ENCODE peak calls at places on chromosomes 5 and 9, in four cellular contexts. V is Panc1, Y is H1, J is HCT116. O is an unnamed sample.

GRCh38 chr5:172235827-172236749 is 42.1 kb downstream of the EFCAB9 start:
- DNase-seq in J (no peak), Y (no peak), V (no peak), O (peak)

GRCh38 chr9:79123419-79123818 is 448.3 kb upstream of the TLE4 start:
- DNase-seq in V (no peak), J (no peak), Y (no peak), O (no peak)

GRCh38 chr5:154221371-154221896 is 30.9 kb downstream of the GALNT10 start:
- DNase-seq in J (peak), V (peak), Y (peak), O (no peak)

GRCh38 chr9:82797539-82797938 is 265.4 kb downstream of the RASEF start:
- DNase-seq in Y (no peak), J (no peak), V (no peak), O (no peak)

GRCh38 chr5:127186657-127187056 is 103.9 kb upstream of the MEGF10 start:
- DNase-seq in J (no peak), V (no peak), Y (no peak), O (no peak)

GRCh38 chr5:33441241-33441844 is 578 bp downstream of the TARS1 start:
- DNase-seq in Y (no peak), V (no peak), J (peak), O (peak)

GRCh38 chr5:150006318-150006717 is 5.8 kb downstream of the HMGXB3 start:
- DNase-seq in J (no peak), Y (no peak), V (no peak), O (no peak)

GRCh38 chr9:15182003-15182695 is 124.9 kb downstream of the TTC39B start:
- DNase-seq in Y (no peak), V (no peak), J (no peak), O (peak)

GRCh38 chr5:174935854-174936474 is 211.6 kb downstream of the MSX2 start:
- DNase-seq in J (peak), Y (peak), V (peak), O (peak)

GRCh38 chr5:159878988-159879471 is 37.3 kb upstream of the ADRA1B start:
- DNase-seq in Y (peak), V (no peak), J (no peak), O (peak)

GRCh38 chr5:167513383-167513782 is 778.1 kb upstream of the WWC1 start:
- DNase-seq in V (no peak), J (no peak), Y (no peak), O (peak)

GRCh38 chr5:172636279-172637050 is 4.6 kb upstream of the NEURL1B start:
- DNase-seq in Y (no peak), V (no peak), J (no peak), O (no peak)

GRCh38 chr9:121690316-121690715 is 38.9 kb downstream of the DAB2IP start:
- DNase-seq in Y (no peak), V (no peak), J (no peak), O (no peak)

GRCh38 chr5:121378559-121379359 is 472.9 kb upstream of the FTMT start:
- DNase-seq in J (no peak), Y (no peak), V (no peak), O (no peak)

GRCh38 chr9:88691811-88692210 is 156.8 kb downstream of the NXNL2 start:
- DNase-seq in J (no peak), Y (no peak), V (no peak), O (no peak)

GRCh38 chr9:79220246-79220645 is 351.5 kb upstream of the TLE4 start:
- DNase-seq in Y (no peak), J (no peak), V (no peak), O (no peak)

GRCh38 chr5:44183753-44184152 is 205.5 kb downstream of the FGF10 start:
- DNase-seq in V (no peak), Y (no peak), J (no peak), O (no peak)

GRCh38 chr5:133051117-133051546 is 681 bp upstream of the HSPA4 start:
- DNase-seq in V (no peak), Y (no peak), J (no peak), O (no peak)

GRCh38 chr9:4501147-4501507 is 10.9 kb downstream of the SLC1A1 start:
- DNase-seq in V (no peak), Y (no peak), J (no peak), O (no peak)

GRCh38 chr5:96344678-96345612 is 88.1 kb downstream of the PCSK1 start:
- DNase-seq in J (peak), Y (no peak), V (peak), O (peak)

GRCh38 chr9:98101868-98102273 is 17.2 kb downstream of the TRIM14 start:
- DNase-seq in V (no peak), Y (no peak), J (no peak), O (no peak)

GRCh38 chr5:759111-759741 is 25.3 kb downstream of the ZDHHC11B start:
- DNase-seq in J (no peak), V (no peak), Y (no peak), O (peak)

GRCh38 chr9:93964685-93965084 is 9.5 kb upstream of the BARX1 start:
- DNase-seq in J (no peak), Y (no peak), V (no peak), O (no peak)
- TF ChIP-seq SIN3A in J (no peak), Y (no peak), V (no peak), O (no peak)

GRCh38 chr9:96202971-96203780 is 98.8 kb downstream of the HSD17B3 start:
- DNase-seq in V (no peak), Y (no peak), J (no peak), O (peak)

GRCh38 chr9:96201140-96201539 is 100.8 kb downstream of the HSD17B3 start:
- DNase-seq in J (no peak), V (no peak), Y (no peak), O (no peak)

GRCh38 chr9:96206156-96206751 is 95.7 kb downstream of the HSD17B3 start:
- DNase-seq in V (no peak), Y (no peak), J (no peak), O (no peak)

GRCh38 chr9:96204853-96205252 is 97.1 kb downstream of the HSD17B3 start:
- DNase-seq in V (no peak), J (no peak), Y (no peak), O (no peak)

GRCh38 chr9:96203867-96204412 is 98.0 kb downstream of the HSD17B3 start:
- DNase-seq in J (no peak), V (no peak), Y (no peak), O (peak)
- TF ChIP-seq SIN3A in J (no peak), V (no peak), Y (no peak), O (no peak)

GRCh38 chr5:87769137-87769536 is 356.4 kb upstream of the CCNH start:
- DNase-seq in V (no peak), Y (no peak), J (no peak), O (no peak)
- TF ChIP-seq SIN3A in V (no peak), Y (no peak), J (no peak), O (no peak)

DNA sequence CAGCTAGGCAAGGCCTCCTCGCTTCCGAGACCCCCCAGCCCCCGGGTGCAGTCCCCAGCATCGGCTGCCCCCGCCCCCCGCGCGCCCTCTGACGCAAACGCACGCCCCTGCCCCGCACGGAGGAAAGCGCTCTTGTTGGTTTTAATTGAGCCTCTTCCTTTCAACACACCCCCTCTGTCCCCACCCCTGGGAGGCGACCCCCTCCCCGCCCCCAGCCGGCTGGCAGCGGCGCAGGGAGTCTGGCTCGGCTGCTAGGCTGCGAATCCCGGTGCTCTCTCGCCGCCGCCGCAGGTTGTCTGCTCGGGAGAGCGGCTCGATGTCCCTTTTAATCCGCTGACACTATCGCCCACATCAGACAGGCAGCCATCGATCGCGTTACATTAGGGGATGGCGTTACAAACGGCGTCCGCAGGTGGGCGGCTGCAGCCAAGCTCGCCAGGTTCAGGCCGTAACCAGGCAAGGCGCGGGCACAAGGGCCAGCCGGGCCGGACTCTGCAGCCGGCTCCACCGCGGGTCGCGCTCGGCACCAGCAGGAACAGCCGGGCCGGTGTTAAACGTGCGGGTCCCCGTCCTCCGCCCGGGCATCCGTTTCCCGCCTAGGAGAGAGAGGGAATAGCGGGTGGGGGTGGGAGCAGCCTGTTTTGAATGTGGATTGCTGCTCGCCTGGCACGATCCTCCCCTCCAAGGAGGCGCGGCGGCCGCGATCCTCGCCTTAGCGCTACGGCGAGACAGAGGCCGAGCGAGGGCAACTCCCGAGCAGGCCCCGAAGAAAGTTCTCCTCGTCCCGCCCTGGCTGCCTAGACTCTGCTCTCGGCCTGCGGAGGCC is 1.2 kb downstream of the NR2F1-AS1 start:
- DNase-seq in Y (peak), V (no peak), J (no peak), O (peak)
- TF ChIP-seq SIN3A in Y (no peak), V (no peak), J (no peak), O (peak)

GRCh38 chr5:136210259-136210658 is 17.3 kb upstream of the SMIM32 start:
- DNase-seq in V (no peak), J (no peak), Y (no peak), O (no peak)
- TF ChIP-seq SIN3A in V (no peak), J (no peak), Y (no peak), O (no peak)

GRCh38 chr5:37932450-37932849 is 92.6 kb upstream of the GDNF start:
- DNase-seq in V (no peak), Y (no peak), J (no peak), O (no peak)
- TF ChIP-seq SIN3A in V (no peak), Y (no peak), J (no peak), O (no peak)

GRCh38 chr5:98474211-98474610 is 299.3 kb upstream of the RGMB start:
- DNase-seq in Y (no peak), V (no peak), J (no peak), O (no peak)

GRCh38 chr5:98470747-98471146 is 302.7 kb upstream of the RGMB start:
- DNase-seq in V (no peak), Y (no peak), J (no peak), O (no peak)

GRCh38 chr5:98471458-98471857 is 302.0 kb upstream of the RGMB start:
- DNase-seq in V (no peak), J (no peak), Y (no peak), O (no peak)

GRCh38 chr5:98474802-98475201 is 298.7 kb upstream of the RGMB start:
- DNase-seq in J (no peak), V (no peak), Y (no peak), O (no peak)
- TF ChIP-seq SIN3A in J (no peak), V (no peak), Y (no peak), O (no peak)

DNA sequence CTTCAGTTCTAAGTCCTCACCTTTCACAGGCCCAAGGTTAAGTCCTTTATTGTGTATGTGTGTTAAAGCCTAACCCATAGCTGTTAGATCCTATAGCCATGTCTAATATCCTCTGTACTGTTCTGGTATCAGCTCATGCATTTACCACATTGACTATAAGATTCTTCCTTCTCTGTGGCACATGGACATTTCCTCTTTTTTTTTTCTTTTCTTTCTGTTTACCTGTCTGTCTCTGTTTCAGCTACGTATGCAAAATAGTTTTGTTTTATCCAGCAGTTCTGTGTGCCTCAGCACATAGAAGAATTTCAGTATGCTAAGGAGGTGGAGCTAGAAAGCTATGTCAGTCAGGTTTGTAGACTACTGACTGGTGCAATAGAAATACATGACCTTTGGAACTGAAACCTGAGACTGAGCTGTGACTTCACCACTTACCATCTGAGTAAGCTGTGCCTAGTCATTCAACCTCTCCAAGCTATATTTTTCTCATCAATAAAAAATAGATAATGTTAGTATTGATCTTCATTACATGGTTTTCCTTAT is 155.6 kb upstream of the VLDLR start:
- DNase-seq in Y (no peak), J (peak), V (no peak), O (no peak)
- TF ChIP-seq SIN3A in Y (no peak), J (no peak), V (no peak), O (no peak)

DNA sequence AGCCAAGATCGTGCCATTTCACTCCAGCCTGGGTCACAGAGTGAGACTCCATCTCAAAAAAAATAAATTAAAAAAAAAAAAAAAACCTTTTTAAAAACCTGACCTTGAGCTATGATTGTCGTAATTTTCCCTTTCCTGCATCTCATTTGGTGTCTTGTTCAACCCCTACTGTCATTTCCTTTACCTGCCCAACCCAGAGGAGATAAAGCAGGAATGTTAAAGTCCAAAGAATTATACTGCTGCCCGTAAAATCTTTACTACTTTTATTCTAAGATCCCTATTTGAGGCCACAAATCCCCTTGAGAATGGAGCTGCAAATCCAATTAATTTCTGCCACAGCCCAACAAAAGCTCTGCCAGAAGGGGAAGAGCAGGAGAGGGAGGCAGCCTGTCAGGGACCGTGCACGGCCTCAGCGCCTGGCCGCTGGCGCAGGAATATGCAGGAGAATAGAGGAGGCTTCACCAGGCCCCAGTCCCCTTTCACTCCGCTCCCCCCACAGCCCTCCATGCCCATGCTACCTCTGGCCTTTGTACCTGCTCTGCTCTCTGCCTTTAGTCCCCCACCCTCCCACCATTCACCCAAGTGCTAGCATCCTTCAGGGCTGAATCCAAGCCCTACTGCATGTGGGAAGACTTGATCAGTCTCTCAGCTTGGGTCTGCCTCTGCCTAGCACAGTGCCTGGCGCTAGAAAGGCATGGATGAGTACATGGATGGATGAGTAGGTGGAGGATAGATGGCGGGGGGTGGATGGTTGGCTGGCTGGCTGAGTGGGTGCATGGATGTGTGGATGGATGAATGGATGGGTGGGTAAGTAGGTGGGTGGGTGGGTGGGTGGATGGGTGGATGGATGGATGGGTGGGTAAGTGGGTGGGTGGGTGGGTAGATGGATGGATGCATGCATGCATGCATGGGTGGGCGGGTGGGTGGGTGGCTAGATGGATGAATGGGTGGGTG is 99.8 kb upstream of the SARDH start:
- DNase-seq in Y (no peak), J (no peak), V (no peak), O (no peak)
- TF ChIP-seq SIN3A in Y (no peak), J (no peak), V (no peak), O (no peak)

GRCh38 chr5:176812269-176813259 is 2.2 kb downstream of the UNC5A start:
- DNase-seq in J (no peak), V (no peak), Y (peak), O (peak)

GRCh38 chr5:176810687-176811501 is 535 bp downstream of the UNC5A start:
- DNase-seq in J (no peak), V (no peak), Y (peak), O (peak)

GRCh38 chr5:176813587-176814312 is 3.4 kb downstream of the UNC5A start:
- DNase-seq in V (no peak), J (no peak), Y (no peak), O (no peak)

GRCh38 chr5:176809544-176810083 is 745 bp upstream of the UNC5A start:
- DNase-seq in Y (peak), V (no peak), J (no peak), O (no peak)

DNA sequence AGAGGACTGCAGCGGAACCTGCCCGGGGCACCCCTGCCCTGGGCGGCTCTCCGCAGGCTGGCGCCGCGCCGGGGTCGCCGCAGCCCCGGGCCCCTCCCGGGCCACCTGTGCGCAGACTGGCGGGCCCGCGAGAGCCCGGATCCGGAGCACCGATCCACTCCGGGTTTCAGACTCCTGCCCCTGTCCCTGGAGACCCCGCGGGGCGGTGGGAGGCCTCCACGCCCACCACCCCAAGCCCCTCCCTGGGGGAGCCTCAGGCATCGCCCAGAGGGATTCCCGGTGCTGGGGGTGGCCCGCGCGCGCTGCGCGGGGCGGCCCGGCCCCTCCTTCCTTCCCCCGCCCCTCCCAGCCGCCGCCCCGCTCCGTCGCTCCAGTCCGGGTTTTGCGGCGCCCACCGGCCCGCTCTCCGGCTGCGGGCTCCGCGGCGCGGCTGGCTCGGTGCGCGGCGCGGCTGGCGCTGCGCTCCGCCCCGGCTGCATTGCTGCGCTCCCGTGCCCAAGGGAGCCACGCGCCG is at the start of gene UNC5A:
- DNase-seq in J (peak), Y (peak), V (no peak), O (peak)
- TF ChIP-seq SIN3A in J (no peak), Y (no peak), V (no peak), O (no peak)

O was measured in SK-N-SH.